ENCODE peak calls at places on chromosomes 4 and X, in six cellular contexts. H, V, S, O, Z and L are unnamed samples.

GRCh38 chr4:134470544-134470943 is 269.0 kb upstream of the PABPC4L start:
- DNase-seq in H (no peak), V (no peak), S (no peak), O (no peak), Z (no peak), L (no peak)

GRCh38 chrX:48910926-48911406 is 480 bp downstream of the SLC35A2 start:
- DNase-seq in H (no peak), V (no peak), S (no peak), O (no peak), Z (no peak), L (no peak)

GRCh38 chr4:153789741-153790651 is 1.1 kb upstream of the SFRP2 start:
- DNase-seq in H (peak), V (no peak), S (no peak), O (no peak), Z (no peak), L (peak)

GRCh38 chr4:168387091-168387490 is 68.5 kb upstream of the DDX60 start:
- DNase-seq in H (no peak), V (no peak), S (no peak), O (no peak), Z (no peak), L (no peak)

GRCh38 chrX:102712967-102713677 is 874 bp downstream of the GPRASP2 start:
- DNase-seq in H (peak), V (no peak), S (no peak), O (no peak), Z (peak), L (peak)

GRCh38 chrX:39158801-39159657 is 357.8 kb downstream of the MID1IP1 start:
- DNase-seq in H (no peak), V (no peak), S (peak), O (no peak), Z (no peak), L (no peak)

GRCh38 chr4:990746-991367 is 2.3 kb downstream of the SLC26A1 start:
- DNase-seq in H (peak), V (no peak), S (no peak), O (no peak), Z (no peak), L (no peak)

GRCh38 chr4:122524176-122524575 is 67.7 kb upstream of the IL2 start:
- DNase-seq in H (no peak), V (no peak), S (no peak), O (no peak), Z (no peak), L (no peak)